ENCODE peak calls at places on chromosomes 3 and 15, in six cellular contexts. V is bronchial epithelial cell; T is T-helper 17 cell; X is adrenal gland; S is stimulated activated CD4-positive, alpha-beta T cell treated with anti-CD3 and anti-CD28 coated beads, Interleukin-2, amount 100 ng/mL, for 24 hours; O is naive thymus-derived CD8-positive, alpha-beta T cell. F is an unnamed sample.

GRCh38 chr3:16464499-16465150 is 48.9 kb downstream of the RFTN1 start:
- DNase-seq in V (no peak), T (no peak), X (no peak), S (no peak), O (no peak), F (no peak)

GRCh38 chr15:61041886-61042285 is 187.2 kb downstream of the RORA start:
- DNase-seq in V (no peak), T (no peak), X (no peak), S (no peak), O (no peak), F (no peak)

GRCh38 chr15:51780636-51781035 is 29.2 kb downstream of the TMOD2 start:
- DNase-seq in V (peak), T (no peak), X (no peak), S (no peak), O (no peak), F (no peak)

GRCh38 chr3:168865022-168865551 is 769.4 kb upstream of the GOLIM4 start:
- DNase-seq in V (peak), T (no peak), X (no peak), S (no peak), O (no peak), F (no peak)

GRCh38 chr3:126023390-126023789 is 54.4 kb downstream of the ROPN1B start:
- DNase-seq in V (no peak), T (no peak), X (no peak), S (no peak), O (no peak), F (no peak)

GRCh38 chr3:34012102-34012461 is 213.7 kb downstream of the PDCD6IP start:
- DNase-seq in V (peak), T (no peak), X (peak), S (no peak), O (no peak), F (no peak)

GRCh38 chr15:82898961-82899360 is 53.6 kb downstream of the HOMER2 start:
- DNase-seq in V (no peak), T (no peak), X (peak), S (no peak), O (no peak), F (no peak)

GRCh38 chr15:58839485-58839884 is 68.4 kb downstream of the MINDY2 start:
- DNase-seq in V (peak), T (no peak), X (no peak), S (no peak), O (no peak), F (no peak)

GRCh38 chr3:71983694-71984093 is 198.7 kb upstream of the PROK2 start:
- DNase-seq in V (no peak), T (no peak), X (no peak), S (no peak), O (no peak), F (no peak)

GRCh38 chr3:43418601-43419272 is 132.4 kb downstream of the SNRK start:
- DNase-seq in V (no peak), T (no peak), X (no peak), S (no peak), O (no peak), F (no peak)

GRCh38 chr3:23130406-23130805 is 72.7 kb upstream of the UBE2E2 start:
- DNase-seq in V (no peak), T (no peak), X (no peak), S (no peak), O (no peak), F (no peak)

GRCh38 chr3:153396581-153396980 is 234.6 kb downstream of the RAP2B start:
- DNase-seq in V (no peak), T (no peak), X (no peak), S (no peak), O (no peak), F (no peak)

GRCh38 chr3:8279476-8279875 is 222.1 kb upstream of the LMCD1 start:
- DNase-seq in V (no peak), T (no peak), X (no peak), S (no peak), O (no peak), F (no peak)

GRCh38 chr3:127820221-127820870 is 2.0 kb downstream of the MGLL start:
- DNase-seq in V (peak), T (no peak), X (no peak), S (no peak), O (no peak), F (no peak)

GRCh38 chr15:78453447-78453846 is 15.4 kb downstream of the IREB2 start:
- DNase-seq in V (no peak), T (no peak), X (no peak), S (no peak), O (no peak), F (no peak)

GRCh38 chr15:27025411-27026051 is 54.5 kb downstream of the GABRG3 start:
- DNase-seq in V (no peak), T (no peak), X (no peak), S (no peak), O (no peak), F (no peak)

GRCh38 chr15:31977812-31978662 is 52.3 kb upstream of the CHRNA7 start:
- DNase-seq in V (peak), T (peak), X (peak), S (peak), O (peak), F (peak)

GRCh38 chr3:120064641-120065040 is 29.6 kb downstream of the GSK3B start:
- DNase-seq in V (no peak), T (no peak), X (no peak), S (no peak), O (no peak), F (no peak)

GRCh38 chr3:180002006-180002405 is 34.7 kb downstream of the PEX5L start:
- DNase-seq in V (no peak), T (no peak), X (no peak), S (no peak), O (no peak), F (no peak)

GRCh38 chr3:129662230-129662629 is 55.8 kb upstream of the PLXND1 start:
- DNase-seq in V (peak), T (no peak), X (no peak), S (no peak), O (no peak), F (no peak)

GRCh38 chr3:133991637-133992036 is 38.1 kb downstream of the SLCO2A1 start:
- DNase-seq in V (no peak), T (no peak), X (no peak), S (no peak), O (no peak), F (no peak)

GRCh38 chr15:67066041-67067021 is 929 bp downstream of the SMAD3 start:
- DNase-seq in V (no peak), T (no peak), X (peak), S (peak), O (peak), F (peak)

GRCh38 chr3:180036092-180036677 is 552 bp downstream of the PEX5L start:
- DNase-seq in V (no peak), T (no peak), X (no peak), S (no peak), O (no peak), F (no peak)

GRCh38 chr3:101861978-101862421 is 12.7 kb downstream of the NFKBIZ start:
- DNase-seq in V (no peak), T (no peak), X (no peak), S (no peak), O (no peak), F (no peak)

GRCh38 chr3:42732829-42733459 is 30.3 kb upstream of the HHATL start:
- DNase-seq in V (no peak), T (no peak), X (no peak), S (no peak), O (no peak), F (no peak)

GRCh38 chr3:137647179-137647578 is 116.9 kb upstream of the SOX14 start:
- DNase-seq in V (no peak), T (no peak), X (no peak), S (no peak), O (no peak), F (no peak)

GRCh38 chr3:120642368-120642948 is 39.6 kb downstream of the HGD start:
- DNase-seq in V (peak), T (no peak), X (no peak), S (no peak), O (no peak), F (no peak)

GRCh38 chr3:108588616-108589015 is 622 bp downstream of the CIP2A start:
- DNase-seq in V (peak), T (no peak), X (no peak), S (no peak), O (no peak), F (no peak)

GRCh38 chr3:15476378-15476777 is 45.1 kb downstream of the COLQ start:
- DNase-seq in V (no peak), T (no peak), X (no peak), S (no peak), O (no peak), F (no peak)

GRCh38 chr3:86814918-86815655 is 175.9 kb downstream of the VGLL3 start:
- DNase-seq in V (no peak), T (no peak), X (no peak), S (no peak), O (no peak), F (no peak)

GRCh38 chr3:184590795-184591194 is 29.2 kb downstream of the EPHB3 start:
- DNase-seq in V (no peak), T (no peak), X (no peak), S (no peak), O (no peak), F (no peak)

GRCh38 chr15:95162967-95163531 is 931.7 kb downstream of the MCTP2 start:
- DNase-seq in V (peak), T (no peak), X (no peak), S (no peak), O (no peak), F (peak)

GRCh38 chr15:69129026-69129385 is 31.4 kb upstream of the GLCE start:
- DNase-seq in V (peak), T (no peak), X (no peak), S (no peak), O (no peak), F (no peak)

GRCh38 chr15:49438970-49439631 is 16.1 kb downstream of the FGF7 start:
- DNase-seq in V (no peak), T (no peak), X (no peak), S (no peak), O (no peak), F (peak)